ENCODE peak calls at places on chromosome 7, in seven cellular contexts. E is cardiac muscle cell, N is mammary epithelial cell, S is RPMI8226, D is osteocyte, A is NCI-H1417, X is A172. V is an unnamed sample.

GRCh38 chr7:100801833-100802568 is 25.3 kb downstream of the EPHB4 start:
- DNase-seq in D (peak; percentile 94), S (peak; percentile 91), E (no peak), A (peak; percentile 89), N (peak; percentile 95), X (peak; percentile 99), V (peak; percentile 69)

GRCh38 chr7:2195403-2196246 is 37.1 kb downstream of the MAD1L1 start:
- DNase-seq in D (no peak), N (no peak), A (no peak), S (no peak), X (no peak), E (no peak), V (no peak)

GRCh38 chr7:2151801-2152612 is 80.7 kb downstream of the MAD1L1 start:
- DNase-seq in E (no peak), N (no peak), D (no peak), X (no peak), S (no peak), A (peak; percentile 32), V (no peak)

GRCh38 chr7:63067897-63068585 is 930.6 kb upstream of the ZNF722 start:
- DNase-seq in D (peak; percentile 86), X (no peak), N (no peak), S (peak; percentile 83), A (peak; percentile 25), E (no peak), V (no peak)

GRCh38 chr7:14806886-14807285 is 95.7 kb downstream of the DGKB start:
- DNase-seq in N (no peak), E (no peak), D (no peak), S (no peak), A (no peak), X (no peak), V (no peak)

GRCh38 chr7:94476251-94476840 is 33.3 kb upstream of the CASD1 start:
- DNase-seq in X (no peak), D (no peak), N (no peak), E (no peak), S (no peak), A (no peak), V (no peak)

GRCh38 chr7:35647171-35647574 is 47.8 kb downstream of the HERPUD2 start:
- DNase-seq in X (no peak), S (no peak), N (no peak), D (no peak), E (peak; percentile 38), A (peak; percentile 16), V (no peak)

GRCh38 chr7:19442016-19442785 is 266.6 kb downstream of the POLR1F start:
- DNase-seq in E (peak; percentile 58), A (peak; percentile 38), D (no peak), S (peak; percentile 25), X (peak; percentile 72), N (peak; percentile 26), V (peak; percentile 25)

GRCh38 chr7:102264367-102264891 is 22.2 kb upstream of the SH2B2 start:
- DNase-seq in D (no peak), X (no peak), E (no peak), A (no peak), S (no peak), N (no peak), V (no peak)